ENCODE peak calls at places on chromosomes 6 and 20, in five cellular contexts. One of them, this sample, is unnamed.

GRCh38 chr6:8335371-8335770 is 100.0 kb downstream of the SLC35B3 start:
- DNase-seq in IMR-90: no peak
- DNase-seq in prostate gland: no peak
- DNase-seq in heart right ventricle: no peak
- DNase-seq in stomach: no peak
- DNase-seq in this sample: no peak

GRCh38 chr6:43984442-43985321 is 142.6 kb downstream of the MRPL14 start:
- DNase-seq in IMR-90: peak
- DNase-seq in prostate gland: no peak
- DNase-seq in heart right ventricle: no peak
- DNase-seq in stomach: no peak
- DNase-seq in this sample: peak

GRCh38 chr6:144283781-144284473 is 1.2 kb upstream of the UTRN start:
- DNase-seq in IMR-90: peak
- DNase-seq in prostate gland: peak
- DNase-seq in heart right ventricle: no peak
- DNase-seq in stomach: no peak
- DNase-seq in this sample: no peak

GRCh38 chr6:167731216-167731615 is 95.5 kb upstream of the AFDN start:
- DNase-seq in IMR-90: no peak
- DNase-seq in prostate gland: no peak
- DNase-seq in heart right ventricle: no peak
- DNase-seq in stomach: peak
- DNase-seq in this sample: no peak

GRCh38 chr20:32216396-32217142 is 8.9 kb downstream of the POFUT1 start:
- DNase-seq in IMR-90: no peak
- DNase-seq in prostate gland: no peak
- DNase-seq in heart right ventricle: no peak
- DNase-seq in stomach: no peak
- DNase-seq in this sample: no peak

GRCh38 chr20:13788167-13788834 is 3.5 kb downstream of the NDUFAF5 start:
- DNase-seq in IMR-90: peak
- DNase-seq in prostate gland: peak
- DNase-seq in heart right ventricle: no peak
- DNase-seq in stomach: peak
- DNase-seq in this sample: peak

GRCh38 chr6:34524989-34525388 is 31.1 kb downstream of the SPDEF start:
- DNase-seq in IMR-90: no peak
- DNase-seq in prostate gland: no peak
- DNase-seq in heart right ventricle: no peak
- DNase-seq in stomach: no peak
- DNase-seq in this sample: no peak

GRCh38 chr6:71079707-71080106 is 122.8 kb upstream of the B3GAT2 start:
- DNase-seq in IMR-90: peak
- DNase-seq in prostate gland: no peak
- DNase-seq in heart right ventricle: no peak
- DNase-seq in stomach: no peak
- DNase-seq in this sample: no peak

GRCh38 chr6:154791561-154792317 is 58.5 kb downstream of the SCAF8 start:
- DNase-seq in IMR-90: peak
- DNase-seq in prostate gland: no peak
- DNase-seq in heart right ventricle: no peak
- DNase-seq in stomach: no peak
- DNase-seq in this sample: no peak

GRCh38 chr6:134421496-134421895 is 103.6 kb upstream of the SGK1 start:
- DNase-seq in IMR-90: peak
- DNase-seq in prostate gland: no peak
- DNase-seq in heart right ventricle: no peak
- DNase-seq in stomach: no peak
- DNase-seq in this sample: no peak

GRCh38 chr6:3665608-3666007 is 85.9 kb downstream of the PXDC1 start:
- DNase-seq in IMR-90: no peak
- DNase-seq in prostate gland: no peak
- DNase-seq in heart right ventricle: no peak
- DNase-seq in stomach: no peak
- DNase-seq in this sample: no peak

GRCh38 chr20:11000416-11000815 is 326.6 kb upstream of the JAG1 start:
- DNase-seq in IMR-90: no peak
- DNase-seq in prostate gland: no peak
- DNase-seq in heart right ventricle: no peak
- DNase-seq in stomach: no peak
- DNase-seq in this sample: no peak

GRCh38 chr20:64151634-64152530 is 12.4 kb upstream of the MYT1 start:
- DNase-seq in IMR-90: peak
- DNase-seq in prostate gland: no peak
- DNase-seq in heart right ventricle: no peak
- DNase-seq in stomach: no peak
- DNase-seq in this sample: peak

GRCh38 chr6:119096683-119097310 is 18.3 kb upstream of the FAM184A start:
- DNase-seq in IMR-90: peak
- DNase-seq in prostate gland: peak
- DNase-seq in heart right ventricle: peak
- DNase-seq in stomach: no peak
- DNase-seq in this sample: no peak

GRCh38 chr20:38610521-38610920 is 8.9 kb downstream of the ARHGAP40 start:
- DNase-seq in IMR-90: peak
- DNase-seq in prostate gland: no peak
- DNase-seq in heart right ventricle: no peak
- DNase-seq in stomach: no peak
- DNase-seq in this sample: no peak

GRCh38 chr6:90350689-90351554 is 54.3 kb upstream of the BACH2 start:
- DNase-seq in IMR-90: peak
- DNase-seq in prostate gland: no peak
- DNase-seq in heart right ventricle: no peak
- DNase-seq in stomach: no peak
- DNase-seq in this sample: no peak

GRCh38 chr20:16760431-16761304 is 12.5 kb downstream of the OTOR start:
- DNase-seq in IMR-90: no peak
- DNase-seq in prostate gland: peak
- DNase-seq in heart right ventricle: no peak
- DNase-seq in stomach: peak
- DNase-seq in this sample: no peak

GRCh38 chr6:15132854-15133670 is 112.8 kb upstream of the JARID2 start:
- DNase-seq in IMR-90: peak
- DNase-seq in prostate gland: no peak
- DNase-seq in heart right ventricle: no peak
- DNase-seq in stomach: no peak
- DNase-seq in this sample: no peak

GRCh38 chr20:56554869-56555268 is 21.8 kb downstream of the FAM209B start:
- DNase-seq in IMR-90: peak
- DNase-seq in prostate gland: peak
- DNase-seq in heart right ventricle: no peak
- DNase-seq in stomach: no peak
- DNase-seq in this sample: peak

GRCh38 chr6:71248306-71248705 is 40.3 kb upstream of the OGFRL1 start:
- DNase-seq in IMR-90: peak
- DNase-seq in prostate gland: no peak
- DNase-seq in heart right ventricle: no peak
- DNase-seq in stomach: no peak
- DNase-seq in this sample: no peak

GRCh38 chr20:45725134-45725533 is 3.0 kb downstream of the SPINT4 start:
- DNase-seq in IMR-90: no peak
- DNase-seq in prostate gland: no peak
- DNase-seq in heart right ventricle: no peak
- DNase-seq in stomach: no peak
- DNase-seq in this sample: no peak

GRCh38 chr6:15088904-15089568 is 156.8 kb upstream of the JARID2 start:
- DNase-seq in IMR-90: no peak
- DNase-seq in prostate gland: no peak
- DNase-seq in heart right ventricle: no peak
- DNase-seq in stomach: no peak
- DNase-seq in this sample: no peak

GRCh38 chr6:53725791-53726575 is 60.4 kb upstream of the KLHL31 start:
- DNase-seq in IMR-90: peak
- DNase-seq in prostate gland: peak
- DNase-seq in heart right ventricle: peak
- DNase-seq in stomach: peak
- DNase-seq in this sample: peak

GRCh38 chr6:134173936-134174789 is 121.7 kb upstream of the SLC2A12 start:
- DNase-seq in IMR-90: peak
- DNase-seq in prostate gland: peak
- DNase-seq in heart right ventricle: peak
- DNase-seq in stomach: peak
- DNase-seq in this sample: peak

GRCh38 chr6:139944131-139944530 is 569.7 kb upstream of the CITED2 start:
- DNase-seq in IMR-90: no peak
- DNase-seq in prostate gland: no peak
- DNase-seq in heart right ventricle: no peak
- DNase-seq in stomach: no peak
- DNase-seq in this sample: no peak

GRCh38 chr20:10572853-10573252 is 100.9 kb downstream of the JAG1 start:
- DNase-seq in IMR-90: no peak
- DNase-seq in prostate gland: no peak
- DNase-seq in heart right ventricle: no peak
- DNase-seq in stomach: no peak
- DNase-seq in this sample: no peak

DNA sequence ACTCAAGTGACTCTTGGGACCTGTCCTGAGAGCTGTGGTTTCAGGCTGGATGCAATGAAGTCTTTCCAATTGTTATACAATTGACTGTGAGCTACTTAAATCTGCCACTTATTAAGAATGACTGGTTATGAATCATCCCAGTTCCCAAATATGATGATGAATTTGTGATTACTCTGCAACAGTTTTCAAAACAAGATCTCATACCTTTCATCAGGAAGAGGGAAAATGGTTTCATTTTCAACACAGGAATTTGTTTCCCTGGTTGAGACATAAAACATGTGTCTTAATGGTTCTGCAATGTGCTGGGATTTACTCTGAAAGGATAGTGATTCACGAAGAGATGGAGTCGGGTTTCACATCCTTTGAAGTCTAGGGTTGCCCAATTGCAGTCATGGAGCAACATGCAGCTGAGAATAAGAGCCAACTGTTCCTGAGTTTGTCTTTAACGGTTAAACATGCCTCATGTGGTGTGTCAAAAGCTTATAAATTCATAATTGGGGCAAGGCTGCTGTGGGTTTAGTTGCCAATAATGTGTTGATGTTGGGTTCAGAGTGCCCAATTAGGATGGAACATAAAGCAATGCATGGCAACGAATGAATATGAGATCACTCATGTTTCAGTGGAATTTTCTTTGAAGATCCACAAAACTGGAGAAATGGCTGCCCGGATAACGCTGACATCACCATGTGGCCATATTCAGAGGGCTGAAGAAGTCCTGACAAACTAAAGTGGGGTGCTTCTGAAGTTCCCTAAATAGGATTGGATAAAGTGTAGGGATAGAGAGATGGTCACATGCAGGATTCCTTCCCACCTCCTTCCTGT is 41.0 kb downstream of the CYP24A1 start:
- DNase-seq in IMR-90: peak
- DNase-seq in prostate gland: peak
- DNase-seq in heart right ventricle: no peak
- DNase-seq in stomach: no peak
- DNase-seq in this sample: no peak
- H3K27ac ChIP-seq in IMR-90: peak
- H3K27ac ChIP-seq in prostate gland: peak
- H3K27ac ChIP-seq in heart right ventricle: no peak
- H3K27ac ChIP-seq in stomach: no peak
- H3K27ac ChIP-seq in this sample: peak

GRCh38 chr6:148530394-148530923 is 187.8 kb downstream of the SASH1 start:
- DNase-seq in IMR-90: peak
- DNase-seq in prostate gland: no peak
- DNase-seq in heart right ventricle: no peak
- DNase-seq in stomach: no peak
- DNase-seq in this sample: no peak
- H3K4me3 ChIP-seq in IMR-90: peak
- H3K4me3 ChIP-seq in prostate gland: no peak
- H3K4me3 ChIP-seq in heart right ventricle: peak
- H3K4me3 ChIP-seq in stomach: no peak
- H3K4me3 ChIP-seq in this sample: no peak

GRCh38 chr6:149862901-149863595 is 1.1 kb downstream of the LRP11 start:
- DNase-seq in IMR-90: peak
- DNase-seq in prostate gland: peak
- DNase-seq in heart right ventricle: peak
- DNase-seq in stomach: peak
- DNase-seq in this sample: peak
- H3K27ac ChIP-seq in IMR-90: peak
- H3K27ac ChIP-seq in prostate gland: peak
- H3K27ac ChIP-seq in heart right ventricle: peak
- H3K27ac ChIP-seq in stomach: peak
- H3K27ac ChIP-seq in this sample: peak

GRCh38 chr6:170451762-170452651 is 101.1 kb downstream of the PSMB1 start:
- DNase-seq in IMR-90: no peak
- DNase-seq in prostate gland: no peak
- DNase-seq in heart right ventricle: no peak
- DNase-seq in stomach: no peak
- DNase-seq in this sample: no peak
- H3K4me3 ChIP-seq in IMR-90: no peak
- H3K4me3 ChIP-seq in prostate gland: no peak
- H3K4me3 ChIP-seq in heart right ventricle: no peak
- H3K4me3 ChIP-seq in stomach: no peak
- H3K4me3 ChIP-seq in this sample: no peak

GRCh38 chr6:30799210-30799609 is 54.9 kb upstream of the IER3 start:
- DNase-seq in IMR-90: peak
- DNase-seq in prostate gland: no peak
- DNase-seq in heart right ventricle: no peak
- DNase-seq in stomach: no peak
- DNase-seq in this sample: no peak
- H3K27ac ChIP-seq in IMR-90: no peak
- H3K27ac ChIP-seq in prostate gland: no peak
- H3K27ac ChIP-seq in heart right ventricle: peak
- H3K27ac ChIP-seq in stomach: no peak
- H3K27ac ChIP-seq in this sample: no peak

DNA sequence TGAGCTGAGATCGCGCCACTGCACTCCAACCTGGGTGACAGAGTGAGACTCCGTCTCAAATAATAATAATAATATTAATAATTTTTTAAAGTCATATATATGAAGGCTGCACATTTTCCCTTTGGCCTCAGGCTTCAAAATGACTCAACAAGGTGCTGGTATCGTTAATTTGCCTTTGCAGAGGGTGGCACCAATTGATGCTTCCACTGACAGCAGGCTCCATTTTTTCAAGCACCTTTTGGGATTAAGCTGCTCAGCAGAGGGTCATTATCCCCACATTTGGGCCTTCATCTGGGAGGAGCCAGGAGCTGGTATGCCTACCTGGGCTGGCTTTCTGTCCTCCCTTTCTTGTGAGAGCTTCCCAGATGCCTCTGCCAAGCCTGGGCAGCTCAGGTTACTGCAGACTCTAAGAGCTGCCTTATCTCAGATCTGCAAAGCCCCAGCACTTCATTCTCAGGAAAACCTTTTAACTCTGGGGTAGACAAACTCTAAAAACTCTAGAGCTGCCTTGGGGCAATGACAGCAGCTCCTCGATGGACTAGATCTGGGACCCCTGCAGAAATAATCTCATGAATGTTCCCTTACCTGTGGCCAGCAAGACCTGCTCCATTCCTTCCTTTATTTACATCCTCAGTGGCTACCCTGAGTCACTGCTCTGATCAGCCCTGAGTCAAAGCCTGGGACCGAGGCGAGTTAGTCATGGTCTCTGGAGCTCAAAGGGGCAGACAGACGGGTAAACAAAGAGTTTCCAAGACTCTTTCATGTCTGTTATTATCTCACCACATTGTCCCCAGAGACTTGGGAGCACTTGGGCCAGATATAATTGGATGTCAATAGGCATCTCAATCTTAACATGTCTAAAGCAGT is 80.0 kb upstream of the EYA2 start:
- DNase-seq in IMR-90: peak
- DNase-seq in prostate gland: peak
- DNase-seq in heart right ventricle: no peak
- DNase-seq in stomach: peak
- DNase-seq in this sample: no peak
- H3K4me3 ChIP-seq in IMR-90: no peak
- H3K4me3 ChIP-seq in prostate gland: no peak
- H3K4me3 ChIP-seq in heart right ventricle: no peak
- H3K4me3 ChIP-seq in stomach: no peak
- H3K4me3 ChIP-seq in this sample: no peak

GRCh38 chr6:125099211-125100017 is 54.2 kb upstream of the TPD52L1 start:
- DNase-seq in IMR-90: peak
- DNase-seq in prostate gland: peak
- DNase-seq in heart right ventricle: peak
- DNase-seq in stomach: peak
- DNase-seq in this sample: peak
- H3K27ac ChIP-seq in IMR-90: peak
- H3K27ac ChIP-seq in prostate gland: no peak
- H3K27ac ChIP-seq in heart right ventricle: peak
- H3K27ac ChIP-seq in stomach: no peak
- H3K27ac ChIP-seq in this sample: no peak